ENCODE peak calls at places on chromosomes 16 and 17, in six cellular contexts. U is head of caudate nucleus; M is non-pigmented ciliary epithelial cell; G is mucosa of gallbladder; A is activated naive CD4-positive, alpha-beta T cell; T is T follicular helper cell. F is an unnamed sample.

GRCh38 chr17:61897548-61898180 is 30.1 kb downstream of the INTS2 start:
- DNase-seq in U (no peak), M (no peak), G (no peak), A (no peak), T (no peak), F (no peak)

GRCh38 chr16:79212114-79212791 is 388.3 kb downstream of the MAF start:
- DNase-seq in U (no peak), M (no peak), G (no peak), A (no peak), T (no peak), F (peak; percentile 70)

GRCh38 chr17:51046527-51047384 is 73.9 kb downstream of the SPAG9 start:
- DNase-seq in U (peak; percentile 94), M (peak; percentile 93), G (peak; percentile 58), A (no peak), T (no peak), F (peak; percentile 49)

GRCh38 chr17:29784661-29785060 is 145.4 kb downstream of the SSH2 start:
- DNase-seq in U (no peak), M (no peak), G (no peak), A (no peak), T (no peak), F (no peak)

GRCh38 chr17:5183410-5183793 is 8.3 kb downstream of the ZNF594 start:
- DNase-seq in U (no peak), M (no peak), G (no peak), A (no peak), T (no peak), F (no peak)

GRCh38 chr16:10178079-10178478 is 4.1 kb downstream of the GRIN2A start:
- DNase-seq in U (no peak), M (no peak), G (no peak), A (no peak), T (no peak), F (no peak)

GRCh38 chr16:48444574-48444973 is 59.4 kb upstream of the SIAH1 start:
- DNase-seq in U (no peak), M (peak; percentile 79), G (no peak), A (no peak), T (no peak), F (no peak)

GRCh38 chr16:81319221-81319912 is 4.6 kb downstream of the GAN start:
- DNase-seq in U (no peak), M (peak; percentile 42), G (no peak), A (no peak), T (no peak), F (no peak)

GRCh38 chr17:80060629-80061028 is 24.2 kb downstream of the CCDC40 start:
- DNase-seq in U (no peak), M (no peak), G (no peak), A (no peak), T (no peak), F (no peak)

GRCh38 chr16:85650864-85651811 is 37.6 kb downstream of the GINS2 start:
- DNase-seq in U (peak; percentile 59), M (no peak), G (no peak), A (no peak), T (no peak), F (no peak)

GRCh38 chr17:15409721-15410247 is 57.6 kb downstream of the CDRT4 start:
- DNase-seq in U (no peak), M (peak; percentile 90), G (peak; percentile 51), A (no peak), T (no peak), F (peak; percentile 91)

GRCh38 chr16:47069291-47069690 is 74.5 kb downstream of the NETO2 start:
- DNase-seq in U (no peak), M (no peak), G (no peak), A (no peak), T (no peak), F (peak; percentile 31)

GRCh38 chr16:76204249-76204648 is 73.0 kb upstream of the CNTNAP4 start:
- DNase-seq in U (no peak), M (no peak), G (no peak), A (no peak), T (no peak), F (no peak)

GRCh38 chr16:20317117-20317516 is 10.2 kb downstream of the GP2 start:
- DNase-seq in U (no peak), M (no peak), G (no peak), A (no peak), T (no peak), F (no peak)

GRCh38 chr16:63745456-63745855 is 1376.4 kb downstream of the CDH11 start:
- DNase-seq in U (no peak), M (no peak), G (no peak), A (no peak), T (no peak), F (no peak)

GRCh38 chr17:52476638-52477313 is 318.3 kb upstream of the CA10 start:
- DNase-seq in U (no peak), M (no peak), G (no peak), A (no peak), T (no peak), F (no peak)

GRCh38 chr16:5498562-5498961 is 401.0 kb upstream of the EEF2KMT start:
- DNase-seq in U (no peak), M (no peak), G (no peak), A (no peak), T (no peak), F (no peak)

GRCh38 chr17:42287305-42288077 is 807 bp upstream of the STAT5A start:
- DNase-seq in U (peak; percentile 33), M (no peak), G (no peak), A (no peak), T (no peak), F (peak; percentile 90)

GRCh38 chr17:83079766-83080616 is 582 bp downstream of the METRNL start:
- DNase-seq in U (no peak), M (no peak), G (no peak), A (no peak), T (no peak), F (no peak)

GRCh38 chr16:24180451-24180850 is 75.7 kb upstream of the CACNG3 start:
- DNase-seq in U (no peak), M (no peak), G (no peak), A (no peak), T (no peak), F (no peak)

GRCh38 chr17:66287911-66288310 is 14.5 kb upstream of the PRKCA start:
- DNase-seq in U (no peak), M (no peak), G (peak; percentile 77), A (no peak), T (no peak), F (no peak)

GRCh38 chr17:61406543-61406845 is 6.9 kb downstream of the TBX2 start:
- DNase-seq in U (no peak), M (no peak), G (no peak), A (no peak), T (no peak), F (no peak)

GRCh38 chr17:7523033-7523432 is 25.8 kb upstream of the TNFSF12 start:
- DNase-seq in U (no peak), M (no peak), G (peak; percentile 27), A (peak; percentile 17), T (peak; percentile 31), F (no peak)

GRCh38 chr17:6427284-6427781 is 7.6 kb downstream of the AIPL1 start:
- DNase-seq in U (no peak), M (peak; percentile 22), G (no peak), A (no peak), T (no peak), F (no peak)

GRCh38 chr17:48526986-48527741 is 3.6 kb downstream of the HOXB1 start:
- DNase-seq in U (no peak), M (no peak), G (no peak), A (no peak), T (no peak), F (no peak)

GRCh38 chr17:7215136-7215638 is 4.4 kb downstream of the DLG4 start:
- DNase-seq in U (no peak), M (no peak), G (no peak), A (no peak), T (no peak), F (no peak)

GRCh38 chr17:80034977-80035686 is 540 bp downstream of the TBC1D16 start:
- DNase-seq in U (no peak), M (no peak), G (no peak), A (peak; percentile 7), T (peak; percentile 20), F (no peak)

GRCh38 chr17:56754523-56755208 is 79.1 kb downstream of the C17orf67 start:
- DNase-seq in U (no peak), M (no peak), G (no peak), A (no peak), T (no peak), F (no peak)